ENCODE peak calls at places on chromosomes 3 and 15, in six cellular contexts. O, L, Y, B, D and C are unnamed samples. For H3K4me1, the result is how much of the 10 kb centered on the place peaks cover.

GRCh38 chr15:31472636-31473383 is 146.2 kb downstream of the KLF13 start:
- DNase-seq in O (no peak), B (peak), L (no peak), Y (no peak), D (peak), C (no peak)

GRCh38 chr3:165669502-165669901 is 167.7 kb downstream of the BCHE start:
- DNase-seq in D (peak), B (no peak), Y (no peak), L (no peak), O (no peak), C (no peak)

GRCh38 chr15:65530318-65531111 is at the start of gene HACD3:
- DNase-seq in O (peak), D (peak), B (peak), Y (peak), L (peak), C (peak)

GRCh38 chr15:70053006-70053702 is 44.6 kb downstream of the TLE3 start:
- DNase-seq in D (no peak), B (no peak), Y (no peak), O (no peak), L (no peak), C (no peak)

GRCh38 chr15:62402687-62403086 is 237.6 kb upstream of the C2CD4B start:
- DNase-seq in L (no peak), O (no peak), Y (no peak), B (no peak), D (no peak), C (no peak)

GRCh38 chr15:48565560-48566482 is 79.7 kb downstream of the FBN1 start:
- DNase-seq in O (no peak), L (no peak), D (peak), Y (no peak), B (no peak), C (no peak)

GRCh38 chr15:64333986-64334385 is 22.0 kb downstream of the CSNK1G1 start:
- DNase-seq in Y (no peak), D (peak), O (no peak), B (no peak), L (no peak), C (no peak)

GRCh38 chr3:39126532-39127071 is 19.1 kb downstream of the TTC21A start:
- DNase-seq in L (no peak), Y (peak), D (no peak), B (peak), O (no peak), C (no peak)

GRCh38 chr3:112333002-112333385 is at the start of gene CD200:
- DNase-seq in Y (peak), L (peak), B (peak), O (no peak), D (peak), C (peak)

GRCh38 chr15:58608129-58608590 is 141.3 kb downstream of the ADAM10 start:
- DNase-seq in L (no peak), Y (no peak), B (no peak), O (no peak), D (peak), C (no peak)

GRCh38 chr15:101050647-101051290 is 131.6 kb downstream of the LRRK1 start:
- DNase-seq in Y (no peak), D (no peak), B (no peak), L (no peak), O (no peak), C (peak)

GRCh38 chr3:16550676-16551341 is 37.3 kb upstream of the RFTN1 start:
- DNase-seq in B (peak), O (peak), D (peak), Y (peak), L (peak), C (peak)

GRCh38 chr3:23442598-23443383 is 239.7 kb downstream of the UBE2E2 start:
- DNase-seq in Y (no peak), B (no peak), O (no peak), D (peak), L (no peak), C (no peak)

GRCh38 chr3:108131795-108132134 is 40.9 kb upstream of the CD47 start:
- DNase-seq in B (no peak), Y (no peak), O (no peak), D (no peak), L (no peak), C (no peak)

GRCh38 chr3:108131105-108131794 is 40.4 kb upstream of the CD47 start:
- DNase-seq in O (no peak), Y (no peak), D (peak), B (no peak), L (no peak), C (no peak)

GRCh38 chr3:108130705-108131104 is 39.9 kb upstream of the CD47 start:
- DNase-seq in B (no peak), O (no peak), D (peak), Y (no peak), L (no peak), C (no peak)

GRCh38 chr3:108132727-108133373 is 42.0 kb upstream of the CD47 start:
- DNase-seq in L (no peak), O (no peak), Y (no peak), D (peak), B (no peak), C (no peak)

GRCh38 chr3:108130247-108130646 is 39.4 kb upstream of the CD47 start:
- DNase-seq in D (no peak), B (no peak), L (no peak), Y (no peak), O (no peak), C (no peak)
- H3K4me3 ChIP-seq in D (no peak), B (no peak), L (no peak), Y (no peak), O (no peak), C (no peak)

GRCh38 chr3:111282024-111282423 is 210.4 kb downstream of the NECTIN3 start:
- DNase-seq in O (no peak), B (no peak), L (no peak), Y (no peak), D (no peak), C (no peak)

GRCh38 chr3:111283165-111283564 is 211.5 kb downstream of the NECTIN3 start:
- DNase-seq in L (no peak), Y (no peak), B (no peak), O (no peak), D (no peak), C (no peak)

GRCh38 chr3:111278961-111279360 is 207.3 kb downstream of the NECTIN3 start:
- DNase-seq in D (no peak), O (no peak), B (no peak), L (no peak), Y (no peak), C (no peak)

DNA sequence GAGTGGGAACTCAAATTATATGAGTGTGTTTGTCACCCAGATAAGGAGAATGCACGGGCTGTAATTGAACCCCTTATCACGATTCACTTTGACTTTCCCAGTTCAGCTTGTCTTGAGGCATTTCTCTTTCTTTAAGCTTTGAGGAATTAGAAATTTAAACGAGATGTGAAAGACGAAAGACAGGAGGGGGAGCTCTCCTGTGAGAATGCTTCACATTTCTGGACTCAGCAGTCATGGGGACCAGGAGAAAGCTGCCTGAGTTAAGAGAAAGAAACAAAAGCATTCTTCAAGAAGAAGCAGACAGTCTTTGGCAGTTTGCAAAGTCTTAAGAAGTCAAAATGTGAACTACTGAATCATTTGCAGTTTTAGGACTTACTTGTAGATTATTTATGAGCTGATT is 205.6 kb downstream of the NECTIN3 start:
- DNase-seq in D (peak), B (no peak), Y (peak), O (no peak), L (no peak), C (no peak)
- TF ChIP-seq CTCF in D (peak), B (no peak), Y (peak), O (no peak), L (no peak), C (no peak)

GRCh38 chr3:194330579-194330978 is 20.5 kb downstream of the CPN2 start:
- DNase-seq in L (no peak), B (no peak), O (no peak), Y (no peak), D (peak), C (no peak)

GRCh38 chr3:194332858-194333211 is 18.3 kb downstream of the CPN2 start:
- DNase-seq in Y (no peak), B (no peak), O (no peak), L (no peak), D (no peak), C (no peak)

GRCh38 chr3:194330160-194330559 is 21.0 kb downstream of the CPN2 start:
- DNase-seq in B (no peak), D (no peak), Y (no peak), O (no peak), L (peak), C (no peak)

GRCh38 chr3:194333981-194334320 is 17.2 kb downstream of the CPN2 start:
- DNase-seq in L (no peak), D (peak), O (no peak), Y (no peak), B (no peak), C (no peak)

GRCh38 chr3:194333212-194333980 is 17.7 kb downstream of the CPN2 start:
- DNase-seq in O (peak), L (peak), Y (peak), D (peak), B (peak), C (peak)
- H3K4me1 ChIP-seq in O (under half), L (under half), Y (under half), D (under half), B (under half), C (under half)

GRCh38 chr3:124886168-124887051 is 755 bp downstream of the ITGB5 start:
- DNase-seq in L (peak), Y (peak), B (peak), D (no peak), O (no peak), C (peak)
- H3K4me3 ChIP-seq in L (peak), Y (peak), B (peak), D (peak), O (peak), C (peak)

DNA sequence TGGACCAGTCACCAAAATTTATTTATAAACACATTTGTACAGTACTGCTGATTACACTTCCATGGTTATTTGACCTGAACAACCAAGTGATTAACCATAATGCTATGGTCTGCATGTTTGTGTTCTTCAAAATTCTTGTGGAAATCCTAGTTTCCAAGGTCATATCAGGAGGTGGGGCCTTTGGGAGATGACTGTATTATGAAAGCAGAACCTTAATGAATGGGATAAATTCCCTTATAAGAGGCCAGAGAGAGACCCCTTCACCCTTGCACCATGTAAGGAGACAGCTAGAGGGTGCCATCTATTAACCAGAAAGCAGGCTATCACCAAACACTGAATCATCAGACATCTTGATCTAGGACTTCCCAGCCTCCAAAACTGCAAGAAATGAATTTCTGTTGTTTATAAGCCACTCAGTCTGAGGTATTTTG is 1.9 kb downstream of the SCAPER start:
- DNase-seq in L (no peak), O (no peak), Y (peak), D (peak), B (no peak), C (no peak)
- TF ChIP-seq CTCF in L (peak), O (no peak), Y (peak), D (no peak), B (no peak), C (no peak)

GRCh38 chr3:134376385-134376765 is 2.1 kb upstream of the AMOTL2 start:
- DNase-seq in D (no peak), O (no peak), B (no peak), L (no peak), Y (no peak), C (no peak)

GRCh38 chr3:134373278-134373941 is 837 bp downstream of the AMOTL2 start:
- DNase-seq in Y (peak), L (peak), B (peak), O (peak), D (peak), C (peak)

GRCh38 chr3:134373942-134374790 is at the start of gene AMOTL2:
- DNase-seq in Y (peak), O (no peak), D (peak), L (peak), B (peak), C (peak)

GRCh38 chr3:134375542-134376384 is 1.5 kb upstream of the AMOTL2 start:
- DNase-seq in B (no peak), D (no peak), O (no peak), L (no peak), Y (no peak), C (no peak)

DNA sequence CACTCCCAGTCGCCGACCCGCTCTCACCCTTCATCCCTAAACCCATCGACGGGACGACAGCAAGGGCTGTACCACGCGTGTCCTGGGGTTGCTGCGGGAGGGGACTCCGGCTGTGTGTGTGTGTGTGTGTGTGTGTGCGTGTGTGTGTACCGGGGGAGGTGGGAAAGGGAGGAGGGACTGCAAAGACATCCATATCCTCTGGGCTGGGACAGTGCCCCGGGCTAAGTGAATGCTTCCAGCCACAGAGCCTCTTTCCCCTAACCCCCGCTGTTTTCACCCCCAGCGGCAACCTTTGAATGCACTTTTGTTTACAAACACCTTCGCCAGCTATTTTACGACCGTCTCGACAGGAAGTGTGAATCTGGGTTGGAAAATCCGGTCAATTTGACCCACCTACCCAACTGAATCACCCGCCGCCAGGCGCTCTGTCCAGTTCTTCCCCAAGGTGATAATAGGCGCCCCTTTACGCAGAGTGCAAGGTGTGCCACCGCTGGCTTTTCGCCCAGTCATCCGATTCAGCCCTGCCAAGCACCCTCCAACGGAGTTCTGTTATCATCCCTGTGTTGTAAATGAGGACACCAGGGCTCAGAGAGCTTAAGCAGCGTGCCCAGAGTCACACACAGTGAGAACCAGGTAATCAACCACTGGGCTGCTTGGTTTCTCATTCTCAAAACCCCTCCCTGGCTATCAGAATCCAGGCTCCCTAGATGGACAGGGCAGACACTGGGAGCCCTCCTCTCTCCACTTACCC is 719 bp upstream of the AMOTL2 start:
- DNase-seq in Y (no peak), L (peak), B (peak), D (no peak), O (no peak), C (peak)
- H3K4me1 ChIP-seq in Y (under half), L (under half), B (under half), D (under half), O (under half), C (under half)

GRCh38 chr3:188113761-188114160 is 40.2 kb upstream of the LPP start:
- DNase-seq in D (no peak), O (no peak), L (peak), B (no peak), Y (no peak), C (no peak)
- H3K4me3 ChIP-seq in D (no peak), O (no peak), L (no peak), B (no peak), Y (no peak), C (no peak)

DNA sequence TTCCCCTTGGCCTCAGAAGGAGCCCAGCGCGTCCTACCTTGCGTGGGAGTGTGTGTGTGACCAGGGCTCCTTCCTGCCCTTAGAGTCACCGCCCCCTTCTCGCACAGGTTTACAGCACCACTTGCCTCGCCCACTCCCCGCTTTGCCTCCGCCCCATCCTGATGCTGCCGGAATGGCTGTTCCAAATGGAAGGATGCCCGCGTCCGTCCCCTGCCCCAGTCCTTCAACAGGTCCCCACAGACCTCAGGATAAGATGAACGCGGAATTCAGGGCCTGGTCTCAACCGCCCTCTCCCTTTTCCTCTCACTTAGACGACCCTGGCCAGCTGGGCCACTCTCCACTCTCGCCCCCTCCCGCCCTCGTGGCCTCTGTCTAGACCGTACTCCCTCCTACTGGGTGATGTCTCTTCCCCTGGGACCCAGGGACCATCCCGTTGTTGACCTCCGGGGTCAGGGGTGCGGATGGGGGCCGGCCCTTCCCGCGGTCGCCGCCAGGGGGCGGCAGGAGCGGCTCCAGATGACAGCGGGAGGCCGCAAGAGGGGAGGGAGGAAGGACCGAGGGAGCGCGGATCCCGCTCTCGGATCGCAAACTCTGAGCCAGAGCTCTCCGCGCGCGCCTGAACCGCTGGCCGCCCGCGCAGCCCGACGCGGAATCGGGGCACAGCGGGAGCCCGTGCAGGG is at the start of gene THSD4:
- DNase-seq in O (no peak), D (peak), B (peak), L (peak), Y (peak), C (peak)
- TF ChIP-seq CTCF in O (peak), D (peak), B (peak), L (peak), Y (peak), C (peak)